ENCODE peak calls at places on chromosomes 7 and 10, in four cellular contexts. M is IMR-90, B is H9, A is trophoblast cell. L is an unnamed sample.

GRCh38 chr10:36181421-36181820 is 539.3 kb upstream of the FZD8 start:
- DNase-seq in M (peak; percentile 46), B (no peak), A (no peak), L (peak; percentile 33)

GRCh38 chr10:5071411-5072198 is 22.6 kb upstream of the AKR1C3 start:
- DNase-seq in A (no peak), B (peak; percentile 39), M (peak; percentile 63), L (peak; percentile 93)

GRCh38 chr7:36115448-36116321 is 37.4 kb upstream of the EEPD1 start:
- DNase-seq in M (peak; percentile 97), B (no peak), A (peak; percentile 43), L (peak; percentile 94)

GRCh38 chr10:12207114-12207513 is 11.1 kb downstream of the CDC123 start:
- DNase-seq in B (no peak), M (no peak), A (no peak), L (no peak)

GRCh38 chr7:110204527-110204926 is 886.4 kb upstream of the LRRN3 start:
- DNase-seq in M (peak; percentile 4), B (peak; percentile 61), A (no peak), L (peak; percentile 11)

GRCh38 chr7:151051108-151051507 is 2.8 kb downstream of the ASIC3 start:
- DNase-seq in M (peak; percentile 77), A (peak; percentile 74), B (peak; percentile 90), L (peak; percentile 87)

GRCh38 chr10:87094373-87095240 is at the start of the genes GLUD1 and SHLD2:
- DNase-seq in B (peak; percentile 94), A (peak; percentile 75), M (peak; percentile 84), L (peak; percentile 92)

GRCh38 chr7:48089415-48089975 is 430 bp downstream of the UPP1 start:
- DNase-seq in M (no peak), B (peak; percentile 91), A (no peak), L (no peak)

GRCh38 chr10:59382831-59383295 is 20.5 kb upstream of the FAM13C start:
- DNase-seq in M (peak; percentile 93), B (no peak), A (no peak), L (peak; percentile 89)

GRCh38 chr10:61839911-61840310 is 61.6 kb upstream of the ARID5B start:
- DNase-seq in B (no peak), M (no peak), A (no peak), L (no peak)

GRCh38 chr10:75465110-75465509 is 33.7 kb downstream of the LRMDA start:
- DNase-seq in M (no peak), B (no peak), A (no peak), L (peak; percentile 19)

GRCh38 chr7:41996381-41997035 is 240.5 kb downstream of the GLI3 start:
- DNase-seq in M (peak; percentile 86), B (no peak), A (no peak), L (peak; percentile 41)

GRCh38 chr10:33815776-33816175 is 481.3 kb upstream of the NRP1 start:
- DNase-seq in B (no peak), M (no peak), A (no peak), L (no peak)
- H2AFZ ChIP-seq in B (no peak overlapping the region), M (no peak overlapping the region), A (no peak overlapping the region), L (no peak overlapping the region)

DNA sequence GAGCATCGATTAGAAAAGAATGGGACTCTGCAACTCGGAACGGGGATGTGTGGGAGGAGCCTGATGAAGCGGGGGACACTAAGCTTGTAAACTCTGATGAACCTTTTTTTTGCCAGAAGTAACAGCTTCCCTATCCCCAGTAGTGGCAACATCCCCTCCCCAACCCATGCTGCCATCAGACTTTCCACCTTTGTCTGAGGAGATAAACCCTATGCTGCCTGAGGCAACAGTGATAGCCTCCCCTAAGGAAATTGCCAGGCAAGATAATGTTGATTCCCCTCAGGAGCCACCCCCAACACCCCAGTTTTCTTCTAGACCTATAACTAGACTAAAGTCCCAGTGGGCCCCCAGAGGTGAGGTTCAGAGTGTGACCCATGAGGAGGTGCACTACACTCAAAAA is 173.7 kb downstream of the AKR1D1 start:
- DNase-seq in B (no peak), A (no peak), M (no peak), L (no peak)
- H3K4ac ChIP-seq in B (no peak overlapping the region), A (peak overlapping the region; percentile 15), M (no peak overlapping the region), L (no peak overlapping the region)

GRCh38 chr7:1940863-1941262 is 270.8 kb downstream of the ELFN1 start:
- DNase-seq in M (no peak), B (no peak), A (no peak), L (no peak)

GRCh38 chr7:1942704-1943294 is 272.7 kb downstream of the ELFN1 start:
- DNase-seq in B (no peak), A (no peak), M (no peak), L (no peak)

GRCh38 chr7:1940402-1940786 is 270.3 kb downstream of the ELFN1 start:
- DNase-seq in A (no peak), B (no peak), M (no peak), L (no peak)

GRCh38 chr7:1942026-1942703 is 272.1 kb downstream of the ELFN1 start:
- DNase-seq in M (no peak), A (no peak), B (no peak), L (no peak)

DNA sequence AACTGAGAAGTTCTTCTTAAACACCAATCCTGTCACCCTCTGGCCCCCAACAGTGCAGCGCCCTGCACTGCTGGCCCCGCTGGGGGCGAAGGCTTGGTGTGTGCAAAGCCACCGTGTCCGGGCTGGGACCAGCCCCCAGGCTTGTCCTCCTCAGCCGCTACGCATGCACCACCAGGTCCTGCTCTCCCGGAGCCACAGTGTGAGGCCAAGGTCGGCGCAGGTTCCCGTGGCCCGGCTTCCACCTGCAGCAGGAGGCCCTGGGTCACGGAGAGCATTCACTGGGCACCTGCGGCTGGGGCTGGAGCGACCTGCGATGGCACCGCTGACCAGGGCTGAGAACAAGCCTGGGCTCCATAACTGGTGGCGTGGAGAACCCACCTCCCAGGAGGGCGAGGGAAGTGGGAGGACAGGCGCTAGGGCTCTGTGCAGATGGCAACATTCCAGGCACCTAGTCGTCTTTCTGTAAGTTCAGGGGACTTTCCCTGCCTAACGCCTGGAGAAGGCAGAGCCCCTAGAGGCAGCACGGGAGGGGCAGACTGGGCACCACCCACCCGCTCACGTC is 271.5 kb downstream of the ELFN1 start:
- DNase-seq in B (no peak), A (no peak), M (no peak), L (no peak)
- H3K23ac ChIP-seq in B (no peak overlapping the region), A (no peak overlapping the region), M (no peak overlapping the region), L (no peak overlapping the region)

GRCh38 chr7:128167791-128168666 is 73.0 kb upstream of the LEP start:
- DNase-seq in M (no peak), B (peak; percentile 44), A (no peak), L (peak; percentile 0)
- H2AFZ ChIP-seq in M (peak overlapping the region; percentile 57), B (no peak overlapping the region), A (no peak overlapping the region), L (no peak overlapping the region)

DNA sequence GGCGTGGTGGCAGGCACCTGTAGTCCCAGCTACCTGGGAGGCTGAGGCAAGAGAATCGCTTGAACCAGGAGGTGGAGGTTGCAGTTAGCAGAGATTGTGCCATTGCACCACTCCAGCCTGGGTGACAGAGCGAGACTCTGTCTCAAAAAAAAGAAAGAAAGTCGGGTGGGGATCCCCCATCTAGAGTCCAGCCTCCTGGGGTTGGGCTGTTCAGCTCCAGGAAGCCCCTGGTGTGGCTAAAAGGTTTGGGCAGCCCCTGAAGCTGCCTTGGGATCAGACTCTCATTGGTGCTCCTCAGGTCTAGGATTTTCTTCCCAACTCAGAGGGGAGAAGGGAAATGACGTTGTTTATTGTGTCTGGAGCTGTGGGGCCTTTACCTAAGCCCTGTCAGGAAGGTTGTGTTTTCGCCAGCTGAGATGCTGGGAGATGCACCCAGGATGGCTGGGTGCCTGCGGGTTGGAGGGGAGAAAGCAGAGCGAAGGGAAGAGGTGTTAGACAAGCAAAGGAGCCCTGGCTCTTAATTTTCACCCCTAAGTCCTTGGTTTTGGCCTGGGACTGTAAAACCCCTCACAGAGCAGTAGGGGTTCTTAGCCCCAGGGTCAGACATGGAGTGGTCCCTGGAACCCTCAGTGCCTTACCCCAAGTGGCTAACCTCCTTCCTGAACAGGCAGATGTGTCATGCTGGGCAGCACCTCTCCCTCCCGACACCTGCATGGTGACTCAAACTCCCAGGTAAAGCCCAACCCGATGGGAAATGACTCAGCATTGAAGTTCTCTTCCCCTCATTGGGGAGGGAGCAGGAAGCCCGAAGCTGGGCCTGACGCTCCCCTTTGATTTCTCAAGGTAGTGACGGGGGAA is 21.1 kb downstream of the PLAU start:
- DNase-seq in B (peak; percentile 85), M (no peak), A (peak; percentile 57), L (no peak)
- H3K4ac ChIP-seq in B (no peak overlapping the region), M (peak overlapping the region; percentile 64), A (no peak overlapping the region), L (no peak overlapping the region)

DNA sequence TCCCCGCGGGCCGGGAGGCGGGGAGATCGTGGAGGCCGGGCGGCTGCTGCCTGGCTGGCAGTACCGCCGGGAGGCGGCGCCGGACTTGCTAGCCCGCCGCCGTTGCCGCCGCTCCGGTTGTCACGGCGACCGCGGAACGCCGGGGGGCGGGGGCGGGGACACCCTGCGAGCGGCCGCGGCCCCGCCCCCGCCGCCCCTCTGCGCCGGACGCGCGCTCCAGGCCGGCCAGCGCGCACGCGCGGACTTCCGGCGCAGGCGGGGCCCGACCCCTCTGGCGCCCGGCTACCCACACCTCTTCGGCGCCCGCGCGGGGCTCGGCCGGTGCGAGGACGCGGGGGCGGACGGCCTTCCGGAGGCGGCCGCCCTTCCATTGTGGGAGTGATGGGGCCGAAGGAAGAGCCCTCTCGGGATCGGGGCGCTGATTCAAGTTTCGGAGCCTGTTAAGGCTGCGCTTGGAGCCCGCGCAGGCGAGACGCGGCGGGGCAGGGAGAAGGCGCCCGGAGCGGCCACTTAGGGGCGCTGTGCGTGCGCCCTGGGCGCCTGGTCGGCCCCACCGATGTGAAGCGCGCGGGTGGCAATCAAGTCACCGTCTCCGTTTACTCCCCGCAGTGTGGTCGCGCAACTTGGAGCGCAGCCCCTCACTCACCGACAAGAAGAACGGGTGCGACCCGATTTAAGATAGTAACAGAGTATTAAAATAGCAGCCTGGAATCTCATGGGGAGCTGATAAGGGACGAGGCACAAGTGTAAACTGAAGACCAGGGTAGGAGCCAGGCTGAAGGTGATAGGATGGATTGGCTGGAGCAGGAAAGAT is 448 bp upstream of the DPY19L1 start:
- DNase-seq in A (peak; percentile 96), M (peak; percentile 94), B (peak; percentile 93), L (peak; percentile 93)
- H3K23ac ChIP-seq in A (no peak overlapping the region), M (peak overlapping the region; percentile 33), B (no peak overlapping the region), L (no peak overlapping the region)

GRCh38 chr10:122112625-122113160 is 123.7 kb downstream of the TACC2 start:
- DNase-seq in M (peak; percentile 96), A (peak; percentile 95), B (peak; percentile 81), L (peak; percentile 99)

GRCh38 chr10:122115874-122116273 is 126.9 kb downstream of the TACC2 start:
- DNase-seq in B (no peak), A (no peak), M (no peak), L (peak; percentile 49)

GRCh38 chr10:122114156-122114747 is 125.3 kb downstream of the TACC2 start:
- DNase-seq in M (peak; percentile 34), B (no peak), A (no peak), L (peak; percentile 57)

GRCh38 chr10:122112021-122112616 is 123.2 kb downstream of the TACC2 start:
- DNase-seq in B (no peak), M (peak; percentile 76), A (no peak), L (peak; percentile 90)

GRCh38 chr10:122113161-122113944 is 124.4 kb downstream of the TACC2 start:
- DNase-seq in M (peak; percentile 68), B (peak; percentile 71), A (peak; percentile 46), L (peak; percentile 86)
- H2AFZ ChIP-seq in M (peak overlapping the region; percentile 91), B (no peak overlapping the region), A (peak overlapping the region; percentile 95), L (peak overlapping the region; percentile 60)

L was measured in mesenchymal stem cell.